ENCODE peak calls at places on chromosomes 13 and 19, in eight cellular contexts. One of them, this sample, is unnamed.
A peak's percentile ranks its signal among the peaks of the same experiment; 100 is the strongest.

GRCh38 chr13:46198794-46199193 is 12.9 kb upstream of the LRRC63 start:
- DNase-seq in AG04450: no peak
- DNase-seq in uterus: no peak
- DNase-seq in astrocyte of the spinal cord: no peak
- DNase-seq in mucosa of descending colon: no peak
- DNase-seq in gastrocnemius medialis: no peak
- DNase-seq in fibroblast of villous mesenchyme: no peak
- DNase-seq in tibial nerve: no peak
- DNase-seq in this sample: no peak

GRCh38 chr19:18239303-18239702 is 13.1 kb upstream of the PDE4C start:
- DNase-seq in AG04450: no peak
- DNase-seq in uterus: no peak
- DNase-seq in fibroblast of villous mesenchyme: no peak
- DNase-seq in tibial nerve: no peak
- DNase-seq in astrocyte of the spinal cord: no peak
- DNase-seq in gastrocnemius medialis: no peak
- DNase-seq in mucosa of descending colon: no peak
- DNase-seq in this sample: no peak

GRCh38 chr19:33195711-33196347 is 1.7 kb downstream of the LRP3 start:
- DNase-seq in uterus: no peak
- DNase-seq in fibroblast of villous mesenchyme: no peak
- DNase-seq in gastrocnemius medialis: no peak
- DNase-seq in tibial nerve: no peak
- DNase-seq in AG04450: no peak
- DNase-seq in astrocyte of the spinal cord: no peak
- DNase-seq in mucosa of descending colon: peak; percentile 46
- DNase-seq in this sample: no peak

GRCh38 chr19:14530005-14530348 is 583 bp downstream of the TECR start:
- DNase-seq in gastrocnemius medialis: no peak
- DNase-seq in astrocyte of the spinal cord: no peak
- DNase-seq in uterus: no peak
- DNase-seq in tibial nerve: no peak
- DNase-seq in AG04450: no peak
- DNase-seq in mucosa of descending colon: peak; percentile 85
- DNase-seq in fibroblast of villous mesenchyme: peak; percentile 71
- DNase-seq in this sample: no peak

GRCh38 chr19:1183543-1184172 is 9.6 kb upstream of the SBNO2 start:
- DNase-seq in gastrocnemius medialis: no peak
- DNase-seq in astrocyte of the spinal cord: no peak
- DNase-seq in fibroblast of villous mesenchyme: no peak
- DNase-seq in tibial nerve: no peak
- DNase-seq in uterus: no peak
- DNase-seq in mucosa of descending colon: peak; percentile 82
- DNase-seq in AG04450: no peak
- DNase-seq in this sample: no peak

GRCh38 chr13:76685938-76686337 is 200.3 kb downstream of the KCTD12 start:
- DNase-seq in mucosa of descending colon: no peak
- DNase-seq in gastrocnemius medialis: no peak
- DNase-seq in AG04450: no peak
- DNase-seq in astrocyte of the spinal cord: no peak
- DNase-seq in tibial nerve: no peak
- DNase-seq in fibroblast of villous mesenchyme: no peak
- DNase-seq in uterus: no peak
- DNase-seq in this sample: no peak

GRCh38 chr19:12092065-12092867 is 27.7 kb downstream of the ZNF844 start:
- DNase-seq in mucosa of descending colon: peak; percentile 86
- DNase-seq in astrocyte of the spinal cord: peak; percentile 89
- DNase-seq in uterus: peak; percentile 76
- DNase-seq in tibial nerve: peak; percentile 44
- DNase-seq in AG04450: peak; percentile 64
- DNase-seq in gastrocnemius medialis: peak; percentile 59
- DNase-seq in fibroblast of villous mesenchyme: peak; percentile 88
- DNase-seq in this sample: peak; percentile 93

GRCh38 chr13:76350399-76350798 is 535.8 kb downstream of the KCTD12 start:
- DNase-seq in tibial nerve: no peak
- DNase-seq in astrocyte of the spinal cord: no peak
- DNase-seq in gastrocnemius medialis: no peak
- DNase-seq in mucosa of descending colon: no peak
- DNase-seq in uterus: no peak
- DNase-seq in AG04450: no peak
- DNase-seq in fibroblast of villous mesenchyme: peak; percentile 52
- DNase-seq in this sample: peak; percentile 73

GRCh38 chr13:82749551-82749950 is 1132.7 kb downstream of the SLITRK1 start:
- DNase-seq in mucosa of descending colon: no peak
- DNase-seq in tibial nerve: no peak
- DNase-seq in gastrocnemius medialis: no peak
- DNase-seq in fibroblast of villous mesenchyme: no peak
- DNase-seq in uterus: no peak
- DNase-seq in astrocyte of the spinal cord: no peak
- DNase-seq in AG04450: no peak
- DNase-seq in this sample: no peak

GRCh38 chr13:74278901-74279300 is 144.7 kb upstream of the KLF12 start:
- DNase-seq in AG04450: no peak
- DNase-seq in mucosa of descending colon: no peak
- DNase-seq in gastrocnemius medialis: no peak
- DNase-seq in astrocyte of the spinal cord: no peak
- DNase-seq in uterus: no peak
- DNase-seq in tibial nerve: no peak
- DNase-seq in fibroblast of villous mesenchyme: no peak
- DNase-seq in this sample: no peak

GRCh38 chr13:48977973-48978372 is 2.3 kb downstream of the FNDC3A start:
- DNase-seq in fibroblast of villous mesenchyme: no peak
- DNase-seq in astrocyte of the spinal cord: peak; percentile 23
- DNase-seq in uterus: no peak
- DNase-seq in mucosa of descending colon: no peak
- DNase-seq in AG04450: no peak
- DNase-seq in gastrocnemius medialis: no peak
- DNase-seq in tibial nerve: no peak
- DNase-seq in this sample: peak; percentile 16

GRCh38 chr19:42465827-42466280 is 23.1 kb upstream of the CXCL17 start:
- DNase-seq in mucosa of descending colon: no peak
- DNase-seq in AG04450: no peak
- DNase-seq in uterus: no peak
- DNase-seq in fibroblast of villous mesenchyme: no peak
- DNase-seq in astrocyte of the spinal cord: no peak
- DNase-seq in gastrocnemius medialis: no peak
- DNase-seq in tibial nerve: no peak
- DNase-seq in this sample: no peak

GRCh38 chr19:610801-611505 is 21.3 kb downstream of the HCN2 start:
- DNase-seq in mucosa of descending colon: peak; percentile 76
- DNase-seq in gastrocnemius medialis: no peak
- DNase-seq in fibroblast of villous mesenchyme: peak; percentile 82
- DNase-seq in uterus: no peak
- DNase-seq in tibial nerve: peak; percentile 43
- DNase-seq in astrocyte of the spinal cord: peak; percentile 97
- DNase-seq in AG04450: peak; percentile 33
- DNase-seq in this sample: peak; percentile 95

GRCh38 chr19:45103200-45103624 is 10.2 kb downstream of the PPP1R37 start:
- DNase-seq in uterus: no peak
- DNase-seq in mucosa of descending colon: no peak
- DNase-seq in astrocyte of the spinal cord: no peak
- DNase-seq in fibroblast of villous mesenchyme: peak; percentile 57
- DNase-seq in tibial nerve: no peak
- DNase-seq in AG04450: no peak
- DNase-seq in gastrocnemius medialis: no peak
- DNase-seq in this sample: peak; percentile 63

GRCh38 chr13:83449666-83450395 is 432.4 kb downstream of the SLITRK1 start:
- DNase-seq in uterus: no peak
- DNase-seq in fibroblast of villous mesenchyme: peak; percentile 0
- DNase-seq in mucosa of descending colon: no peak
- DNase-seq in AG04450: peak; percentile 13
- DNase-seq in tibial nerve: no peak
- DNase-seq in gastrocnemius medialis: no peak
- DNase-seq in astrocyte of the spinal cord: peak; percentile 58
- DNase-seq in this sample: peak; percentile 75

GRCh38 chr13:44739120-44739519 is 163.0 kb upstream of the TSC22D1 start:
- DNase-seq in tibial nerve: no peak
- DNase-seq in fibroblast of villous mesenchyme: no peak
- DNase-seq in mucosa of descending colon: no peak
- DNase-seq in gastrocnemius medialis: no peak
- DNase-seq in uterus: no peak
- DNase-seq in AG04450: no peak
- DNase-seq in astrocyte of the spinal cord: no peak
- DNase-seq in this sample: no peak
- TF ChIP-seq CTCF in tibial nerve: no peak
- TF ChIP-seq CTCF in fibroblast of villous mesenchyme: peak; percentile 9
- TF ChIP-seq CTCF in mucosa of descending colon: no peak
- TF ChIP-seq CTCF in gastrocnemius medialis: no peak
- TF ChIP-seq CTCF in uterus: no peak
- TF ChIP-seq CTCF in AG04450: peak; percentile 23
- TF ChIP-seq CTCF in astrocyte of the spinal cord: no peak
- TF ChIP-seq CTCF in this sample: peak; percentile 21

DNA sequence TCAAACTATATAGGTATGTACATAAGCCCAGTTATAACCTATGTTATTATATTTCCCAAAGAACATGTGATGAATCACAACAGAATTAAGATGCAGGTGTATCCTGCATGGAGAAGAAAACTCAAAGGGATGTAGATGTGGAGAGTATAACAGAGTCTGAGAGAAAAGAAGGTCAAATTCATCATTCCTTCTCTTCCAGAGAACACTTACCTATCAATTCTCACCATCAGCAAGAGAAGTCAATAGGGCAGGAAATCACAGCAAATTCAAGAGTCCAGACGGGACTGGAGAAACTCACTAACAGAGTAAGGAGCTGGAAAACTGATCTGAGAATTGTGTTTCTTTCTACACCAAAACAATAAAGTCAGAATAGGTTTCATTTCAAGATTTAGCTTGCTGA is 28.4 kb downstream of the DIAPH3 start:
- DNase-seq in astrocyte of the spinal cord: no peak
- DNase-seq in fibroblast of villous mesenchyme: no peak
- DNase-seq in mucosa of descending colon: no peak
- DNase-seq in uterus: no peak
- DNase-seq in gastrocnemius medialis: no peak
- DNase-seq in AG04450: no peak
- DNase-seq in tibial nerve: no peak
- DNase-seq in this sample: no peak
- H3K4me3 ChIP-seq in astrocyte of the spinal cord: no peak overlapping the region
- H3K4me3 ChIP-seq in fibroblast of villous mesenchyme: no peak overlapping the region
- H3K4me3 ChIP-seq in mucosa of descending colon: no peak overlapping the region
- H3K4me3 ChIP-seq in uterus: no peak overlapping the region
- H3K4me3 ChIP-seq in gastrocnemius medialis: no peak overlapping the region
- H3K4me3 ChIP-seq in AG04450: peak overlapping the region; percentile 34
- H3K4me3 ChIP-seq in tibial nerve: no peak overlapping the region
- H3K4me3 ChIP-seq in this sample: no peak overlapping the region

GRCh38 chr13:108419768-108420167 is 150.2 kb downstream of the TNFSF13B start:
- DNase-seq in AG04450: no peak
- DNase-seq in astrocyte of the spinal cord: no peak
- DNase-seq in mucosa of descending colon: no peak
- DNase-seq in uterus: no peak
- DNase-seq in gastrocnemius medialis: no peak
- DNase-seq in fibroblast of villous mesenchyme: no peak
- DNase-seq in tibial nerve: no peak
- DNase-seq in this sample: no peak

GRCh38 chr13:108426893-108427292 is 157.4 kb downstream of the TNFSF13B start:
- DNase-seq in fibroblast of villous mesenchyme: no peak
- DNase-seq in tibial nerve: no peak
- DNase-seq in mucosa of descending colon: no peak
- DNase-seq in astrocyte of the spinal cord: peak; percentile 16
- DNase-seq in gastrocnemius medialis: no peak
- DNase-seq in uterus: no peak
- DNase-seq in AG04450: no peak
- DNase-seq in this sample: peak; percentile 70

GRCh38 chr13:108427355-108427754 is 157.8 kb downstream of the TNFSF13B start:
- DNase-seq in AG04450: no peak
- DNase-seq in fibroblast of villous mesenchyme: no peak
- DNase-seq in astrocyte of the spinal cord: peak; percentile 6
- DNase-seq in uterus: no peak
- DNase-seq in mucosa of descending colon: no peak
- DNase-seq in gastrocnemius medialis: no peak
- DNase-seq in tibial nerve: no peak
- DNase-seq in this sample: no peak

GRCh38 chr13:108428691-108429090 is 159.2 kb downstream of the TNFSF13B start:
- DNase-seq in fibroblast of villous mesenchyme: no peak
- DNase-seq in uterus: no peak
- DNase-seq in AG04450: no peak
- DNase-seq in tibial nerve: no peak
- DNase-seq in gastrocnemius medialis: no peak
- DNase-seq in astrocyte of the spinal cord: no peak
- DNase-seq in mucosa of descending colon: no peak
- DNase-seq in this sample: no peak

GRCh38 chr13:108425056-108425455 is 155.5 kb downstream of the TNFSF13B start:
- DNase-seq in tibial nerve: no peak
- DNase-seq in uterus: no peak
- DNase-seq in astrocyte of the spinal cord: peak; percentile 5
- DNase-seq in gastrocnemius medialis: no peak
- DNase-seq in mucosa of descending colon: no peak
- DNase-seq in fibroblast of villous mesenchyme: no peak
- DNase-seq in AG04450: no peak
- DNase-seq in this sample: peak; percentile 65
- TF ChIP-seq CTCF in tibial nerve: no peak
- TF ChIP-seq CTCF in uterus: no peak
- TF ChIP-seq CTCF in astrocyte of the spinal cord: no peak
- TF ChIP-seq CTCF in gastrocnemius medialis: no peak
- TF ChIP-seq CTCF in mucosa of descending colon: no peak
- TF ChIP-seq CTCF in fibroblast of villous mesenchyme: no peak
- TF ChIP-seq CTCF in AG04450: no peak
- TF ChIP-seq CTCF in this sample: no peak

GRCh38 chr19:48715276-48715675 is 4.2 kb downstream of the MAMSTR start:
- DNase-seq in uterus: peak; percentile 58
- DNase-seq in fibroblast of villous mesenchyme: no peak
- DNase-seq in tibial nerve: no peak
- DNase-seq in gastrocnemius medialis: no peak
- DNase-seq in astrocyte of the spinal cord: no peak
- DNase-seq in AG04450: no peak
- DNase-seq in mucosa of descending colon: no peak
- DNase-seq in this sample: no peak

GRCh38 chr19:48715681-48716171 is 3.8 kb downstream of the MAMSTR start:
- DNase-seq in fibroblast of villous mesenchyme: peak; percentile 70
- DNase-seq in tibial nerve: no peak
- DNase-seq in astrocyte of the spinal cord: no peak
- DNase-seq in mucosa of descending colon: no peak
- DNase-seq in uterus: peak; percentile 51
- DNase-seq in gastrocnemius medialis: no peak
- DNase-seq in AG04450: no peak
- DNase-seq in this sample: no peak

GRCh38 chr19:48718711-48719231 is 754 bp downstream of the MAMSTR start:
- DNase-seq in AG04450: no peak
- DNase-seq in mucosa of descending colon: no peak
- DNase-seq in fibroblast of villous mesenchyme: no peak
- DNase-seq in tibial nerve: no peak
- DNase-seq in gastrocnemius medialis: no peak
- DNase-seq in uterus: no peak
- DNase-seq in astrocyte of the spinal cord: no peak
- DNase-seq in this sample: no peak

GRCh38 chr19:48714759-48715261 is 4.7 kb downstream of the MAMSTR start:
- DNase-seq in mucosa of descending colon: no peak
- DNase-seq in gastrocnemius medialis: no peak
- DNase-seq in AG04450: no peak
- DNase-seq in tibial nerve: no peak
- DNase-seq in astrocyte of the spinal cord: no peak
- DNase-seq in uterus: no peak
- DNase-seq in fibroblast of villous mesenchyme: no peak
- DNase-seq in this sample: no peak

DNA sequence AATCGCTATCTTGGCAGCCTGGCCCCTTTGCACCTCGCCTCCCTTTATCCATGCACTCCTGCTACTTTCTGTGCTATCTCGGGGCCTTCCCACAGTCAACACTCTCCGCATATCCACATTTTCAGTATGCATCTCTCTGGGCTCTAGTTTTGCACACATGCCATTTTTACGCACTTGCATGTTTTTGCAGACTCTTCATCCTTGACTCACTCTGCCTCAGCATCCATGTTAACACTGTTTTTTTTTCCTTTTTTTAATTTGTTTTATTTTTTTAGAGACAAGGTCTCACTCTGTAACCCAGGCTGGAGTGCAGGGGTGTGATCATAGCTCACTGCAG is 2.5 kb downstream of the MAMSTR start:
- DNase-seq in gastrocnemius medialis: no peak
- DNase-seq in fibroblast of villous mesenchyme: no peak
- DNase-seq in AG04450: no peak
- DNase-seq in astrocyte of the spinal cord: no peak
- DNase-seq in mucosa of descending colon: no peak
- DNase-seq in uterus: no peak
- DNase-seq in tibial nerve: no peak
- DNase-seq in this sample: no peak
- H3K4me3 ChIP-seq in gastrocnemius medialis: peak overlapping the region; percentile 22
- H3K4me3 ChIP-seq in fibroblast of villous mesenchyme: peak overlapping the region; percentile 41
- H3K4me3 ChIP-seq in AG04450: peak overlapping the region; percentile 27
- H3K4me3 ChIP-seq in astrocyte of the spinal cord: no peak overlapping the region
- H3K4me3 ChIP-seq in mucosa of descending colon: no peak overlapping the region
- H3K4me3 ChIP-seq in uterus: peak overlapping the region; percentile 39
- H3K4me3 ChIP-seq in tibial nerve: no peak overlapping the region
- H3K4me3 ChIP-seq in this sample: peak overlapping the region; percentile 40